ENCODE peak calls at places on chromosomes 1 and 21, in nine cellular contexts. L is neural progenitor cell; P is cardiac muscle cell; T is natural killer cell; U is keratinocyte; Q is AG04449; Z is CD8-positive, alpha-beta T cell; A is ovary; V is nephron progenitor cell. E is an unnamed sample.

GRCh38 chr21:16169102-16169511 is 439.3 kb downstream of the USP25 start:
- DNase-seq in L (no peak), P (no peak), T (no peak), U (no peak), Q (no peak), Z (no peak), A (no peak), V (no peak), E (peak)

GRCh38 chr1:25725482-25725881 is 74.5 kb upstream of the SELENON start:
- DNase-seq in L (no peak), P (no peak), T (no peak), U (no peak), Q (no peak), Z (no peak), A (no peak), V (no peak), E (no peak)

GRCh38 chr21:45097827-45098387 is 23.5 kb downstream of the ADARB1 start:
- DNase-seq in L (no peak), P (no peak), T (no peak), U (no peak), Q (no peak), Z (no peak), A (no peak), V (no peak), E (no peak)

GRCh38 chr1:210882414-210883221 is 251.3 kb downstream of the KCNH1 start:
- DNase-seq in L (no peak), P (no peak), T (no peak), U (peak), Q (peak), Z (no peak), A (no peak), V (no peak), E (no peak)

GRCh38 chr1:213622365-213623087 is 365.2 kb upstream of the PROX1 start:
- DNase-seq in L (no peak), P (peak), T (no peak), U (no peak), Q (no peak), Z (no peak), A (no peak), V (peak), E (no peak)

GRCh38 chr1:54888080-54888733 is 1.2 kb upstream of the DHCR24 start:
- DNase-seq in L (peak), P (no peak), T (no peak), U (no peak), Q (no peak), Z (no peak), A (no peak), V (no peak), E (no peak)

GRCh38 chr1:147292012-147292411 is 49.5 kb downstream of the CHD1L start:
- DNase-seq in L (no peak), P (no peak), T (no peak), U (no peak), Q (peak), Z (no peak), A (no peak), V (no peak), E (peak)

GRCh38 chr1:11563560-11564069 is 84.7 kb downstream of the DISP3 start:
- DNase-seq in L (peak), P (peak), T (no peak), U (no peak), Q (peak), Z (no peak), A (no peak), V (peak), E (no peak)

GRCh38 chr1:241356519-241357365 is at the start of gene RGS7:
- DNase-seq in L (peak), P (peak), T (no peak), U (no peak), Q (no peak), Z (no peak), A (peak), V (peak), E (no peak)

GRCh38 chr1:204359474-204360255 is at the start of gene PLEKHA6:
- DNase-seq in L (peak), P (peak), T (no peak), U (no peak), Q (no peak), Z (no peak), A (peak), V (peak), E (peak)

GRCh38 chr1:154861607-154862094 is 8.4 kb downstream of the KCNN3 start:
- DNase-seq in L (no peak), P (no peak), T (no peak), U (no peak), Q (no peak), Z (no peak), A (no peak), V (no peak), E (no peak)

GRCh38 chr1:28246427-28246832 is 10.5 kb downstream of the ATP5IF1 start:
- DNase-seq in L (no peak), P (no peak), T (no peak), U (no peak), Q (no peak), Z (peak), A (no peak), V (no peak), E (no peak)

GRCh38 chr1:90899263-90899662 is 122.6 kb downstream of the ZNF644 start:
- DNase-seq in L (no peak), P (no peak), T (no peak), U (no peak), Q (no peak), Z (no peak), A (no peak), V (no peak), E (no peak)

GRCh38 chr21:33042812-33043211 is 17.1 kb downstream of the OLIG2 start:
- DNase-seq in L (no peak), P (no peak), T (no peak), U (no peak), Q (peak), Z (no peak), A (no peak), V (no peak), E (peak)

GRCh38 chr1:235045034-235045690 is 83.5 kb downstream of the TOMM20 start:
- DNase-seq in L (no peak), P (no peak), T (no peak), U (no peak), Q (no peak), Z (no peak), A (no peak), V (no peak), E (no peak)

GRCh38 chr1:96355961-96356360 is 365.6 kb upstream of the PTBP2 start:
- DNase-seq in L (no peak), P (no peak), T (no peak), U (no peak), Q (no peak), Z (no peak), A (no peak), V (no peak), E (no peak)

GRCh38 chr1:82269466-82269865 is 468.7 kb downstream of the ADGRL2 start:
- DNase-seq in L (no peak), P (no peak), T (no peak), U (peak), Q (no peak), Z (no peak), A (no peak), V (no peak), E (no peak)

GRCh38 chr1:16088351-16088911 is 15.0 kb upstream of the FAM131C start:
- DNase-seq in L (no peak), P (no peak), T (no peak), U (no peak), Q (no peak), Z (no peak), A (no peak), V (no peak), E (no peak)

GRCh38 chr1:205396972-205397616 is 24.8 kb downstream of the LEMD1 start:
- DNase-seq in L (peak), P (peak), T (no peak), U (peak), Q (no peak), Z (no peak), A (no peak), V (peak), E (no peak)
- TF ChIP-seq CTCF in L (peak), P (peak), T (peak), U (peak), Q (peak), Z (peak), A (peak), V (peak), E (peak)

GRCh38 chr1:51190996-51191395 is 45.1 kb upstream of the RNF11 start:
- DNase-seq in L (no peak), P (no peak), T (no peak), U (no peak), Q (no peak), Z (no peak), A (no peak), V (no peak), E (no peak)
- TF ChIP-seq CTCF in L (no peak), P (no peak), T (no peak), U (no peak), Q (no peak), Z (no peak), A (no peak), V (no peak), E (no peak)

GRCh38 chr1:32448773-32449456 is 16.0 kb upstream of the ZBTB8B start:
- DNase-seq in L (peak), P (peak), T (no peak), U (no peak), Q (no peak), Z (no peak), A (no peak), V (peak), E (no peak)
- TF ChIP-seq CTCF in L (peak), P (no peak), T (no peak), U (no peak), Q (no peak), Z (no peak), A (no peak), V (peak), E (no peak)

DNA sequence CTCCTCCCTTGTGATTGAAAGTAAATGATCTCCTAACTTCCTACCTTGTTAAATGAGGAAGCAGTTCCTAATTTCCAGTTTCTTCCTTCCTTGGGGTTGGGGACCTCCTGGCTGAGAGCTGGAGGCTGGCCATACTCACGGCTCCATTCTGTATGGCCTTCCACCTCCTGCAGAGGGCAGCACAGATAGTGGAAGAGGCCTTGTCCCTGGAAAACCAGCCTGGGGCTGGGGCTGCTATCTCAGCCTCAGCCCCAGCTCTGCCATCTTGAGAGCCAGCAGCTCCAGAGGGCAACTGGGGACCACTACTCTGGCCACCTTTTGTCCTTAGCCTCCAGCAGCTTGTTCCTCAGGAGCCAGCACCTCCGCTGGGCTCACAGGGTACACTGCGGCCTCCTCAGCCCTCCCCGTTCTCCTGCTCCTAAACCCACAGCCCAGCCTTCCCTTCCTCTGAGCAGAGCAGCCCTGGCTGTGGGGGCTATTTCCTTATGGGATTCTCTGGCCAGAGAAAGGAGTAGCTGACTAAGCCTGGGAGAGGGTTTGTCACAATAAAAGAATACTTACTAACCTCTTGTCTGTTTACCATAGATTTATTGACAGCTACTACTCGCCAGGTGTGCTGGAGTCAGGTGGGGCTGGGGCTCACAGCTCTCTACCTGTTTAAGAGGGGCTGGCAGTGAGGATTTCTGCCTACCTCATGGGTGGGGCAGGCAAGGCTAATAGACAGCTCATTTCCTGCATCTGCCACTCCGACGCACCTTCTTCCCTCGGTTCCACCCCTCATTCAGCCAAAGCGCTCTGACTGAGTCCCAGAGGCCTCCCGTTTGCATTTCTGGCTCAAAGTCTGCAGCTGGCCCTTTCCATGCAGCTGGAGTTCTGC is 6.3 kb downstream of the TMEM234 start:
- DNase-seq in L (peak), P (peak), T (peak), U (no peak), Q (no peak), Z (peak), A (peak), V (peak), E (no peak)
- TF ChIP-seq CTCF in L (peak), P (peak), T (peak), U (peak), Q (peak), Z (peak), A (peak), V (peak), E (peak)

DNA sequence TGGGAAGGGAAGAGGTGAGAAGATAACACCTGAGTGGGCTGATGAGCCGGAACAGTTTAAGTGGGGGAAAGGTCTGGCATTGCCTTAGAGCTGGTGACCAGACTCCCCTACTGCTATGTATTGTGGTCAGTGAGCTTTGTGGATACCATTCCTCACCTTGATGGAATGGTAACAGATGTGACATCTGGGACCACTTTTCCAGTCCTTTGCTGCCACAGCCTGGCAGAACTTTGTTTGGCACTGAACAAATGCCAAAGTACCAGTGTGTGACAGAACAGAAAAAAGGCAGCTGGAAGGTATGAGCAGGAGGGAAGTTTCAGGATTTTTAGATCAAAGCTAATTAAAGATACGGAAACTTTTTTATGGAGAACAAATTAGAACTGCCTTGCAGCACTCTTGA is 6.2 kb downstream of the MED8 start:
- DNase-seq in L (no peak), P (no peak), T (no peak), U (no peak), Q (no peak), Z (no peak), A (no peak), V (no peak), E (no peak)
- TF ChIP-seq CTCF in L (peak), P (no peak), T (no peak), U (no peak), Q (no peak), Z (no peak), A (no peak), V (no peak), E (peak)